ENCODE peak calls at places on chromosome 21, in nine cellular contexts. Q is sigmoid colon; W is mammary epithelial cell; B is psoas muscle; D is NCI-H345; M is stimulated activated naive CD4-positive, alpha-beta T cell treated with Interleukin-2 at 50 U/mL for 16 hours; K is CD4-positive, alpha-beta T cell; P is ELF-1; E is GM23338. N is an unnamed sample.

GRCh38 chr21:36976882-36977651 is 10.6 kb upstream of the HLCS start:
- DNase-seq in E (peak; percentile 93), D (peak; percentile 62), Q (no peak), B (no peak), M (no peak), K (no peak), P (peak; percentile 73), W (peak; percentile 54), N (peak; percentile 63)

GRCh38 chr21:28233536-28234220 is 759.0 kb downstream of the LTN1 start:
- DNase-seq in K (no peak), B (no peak), M (no peak), W (no peak), Q (no peak), E (no peak), D (no peak), P (no peak), N (no peak)

GRCh38 chr21:34351786-34352241 is 12.0 kb upstream of the KCNE2 start:
- DNase-seq in D (peak; percentile 81), P (peak; percentile 79), M (no peak), W (no peak), B (no peak), K (no peak), Q (no peak), E (peak; percentile 57), N (peak; percentile 75)

GRCh38 chr21:34282223-34282622 is 81.6 kb upstream of the KCNE2 start:
- DNase-seq in M (no peak), D (no peak), B (no peak), W (peak; percentile 56), K (no peak), P (no peak), Q (no peak), E (no peak), N (no peak)

GRCh38 chr21:41953249-41953830 is 478 bp downstream of the C2CD2 start:
- DNase-seq in B (peak; percentile 44), P (no peak), D (no peak), M (no peak), W (peak; percentile 31), K (no peak), E (peak; percentile 32), Q (no peak), N (peak; percentile 39)

GRCh38 chr21:39670741-39671140 is 58.0 kb downstream of the B3GALT5 start:
- DNase-seq in D (peak; percentile 72), B (no peak), M (no peak), W (no peak), P (no peak), K (no peak), Q (no peak), E (no peak), N (no peak)

GRCh38 chr21:42695324-42696025 is 42.1 kb downstream of the PDE9A start:
- DNase-seq in D (no peak), P (no peak), B (no peak), Q (peak; percentile 71), K (no peak), M (no peak), W (peak; percentile 43), E (no peak), N (no peak)

GRCh38 chr21:45105906-45106485 is 31.6 kb downstream of the ADARB1 start:
- DNase-seq in K (no peak), D (no peak), M (no peak), P (no peak), E (no peak), W (no peak), B (no peak), Q (no peak), N (no peak)

N was measured in NCI-H146.